ENCODE peak calls at places on chromosome 9, in ten cellular contexts. A is astrocyte, B is fibroblast of lung, I is body of pancreas, T is choroid plexus epithelial cell, D is GM12865, U is IMR-90, E is lower leg skin, G is Peyer's patch, L is fibroblast of the aortic adventitia. C is an unnamed sample.

GRCh38 chr9:114745108-114745848 is 60.6 kb downstream of the TNFSF15 start:
- DNase-seq in A (peak), B (peak), I (no peak), T (no peak), D (no peak), U (no peak), E (no peak), G (no peak), L (peak), C (peak)

GRCh38 chr9:27352457-27353188 is 55.7 kb upstream of the EQTN start:
- DNase-seq in A (no peak), B (no peak), I (no peak), T (no peak), D (peak), U (no peak), E (no peak), G (peak), L (no peak), C (no peak)

GRCh38 chr9:129026442-129027223 is 1.5 kb downstream of the SH3GLB2 start:
- DNase-seq in A (no peak), B (peak), I (peak), T (peak), D (no peak), U (peak), E (no peak), G (peak), L (peak), C (no peak)

GRCh38 chr9:110114086-110114887 is 93.7 kb downstream of the C9orf152 start:
- DNase-seq in A (no peak), B (peak), I (no peak), T (no peak), D (no peak), U (peak), E (no peak), G (no peak), L (no peak), C (no peak)

GRCh38 chr9:99694393-99694792 is 127.3 kb upstream of the NR4A3 start:
- DNase-seq in A (no peak), B (no peak), I (no peak), T (no peak), D (no peak), U (no peak), E (no peak), G (no peak), L (no peak), C (no peak)

GRCh38 chr9:14314929-14315753 is 1.2 kb upstream of the NFIB start:
- DNase-seq in A (peak), B (peak), I (peak), T (peak), D (no peak), U (peak), E (peak), G (peak), L (peak), C (peak)

GRCh38 chr9:125904155-125904841 is 157.1 kb downstream of the PBX3 start:
- DNase-seq in A (no peak), B (peak), I (no peak), T (peak), D (no peak), U (peak), E (no peak), G (no peak), L (peak), C (no peak)

GRCh38 chr9:132018957-132019405 is 60.7 kb downstream of the MED27 start:
- DNase-seq in A (peak), B (peak), I (peak), T (no peak), D (no peak), U (peak), E (no peak), G (no peak), L (peak), C (peak)

GRCh38 chr9:19675492-19675891 is 113.3 kb downstream of the SLC24A2 start:
- DNase-seq in A (no peak), B (no peak), I (no peak), T (no peak), D (no peak), U (no peak), E (no peak), G (no peak), L (no peak), C (no peak)

GRCh38 chr9:134332266-134332665 is 6.0 kb downstream of the RXRA start:
- DNase-seq in A (no peak), B (no peak), I (no peak), T (no peak), D (no peak), U (no peak), E (no peak), G (no peak), L (no peak), C (no peak)

GRCh38 chr9:137241490-137242328 is 622 bp downstream of the TUBB4B start:
- DNase-seq in A (no peak), B (peak), I (peak), T (no peak), D (peak), U (peak), E (peak), G (peak), L (peak), C (peak)

GRCh38 chr9:130262771-130263170 is 2.8 kb upstream of the HMCN2 start:
- DNase-seq in A (no peak), B (no peak), I (no peak), T (no peak), D (no peak), U (no peak), E (peak), G (peak), L (no peak), C (no peak)

GRCh38 chr9:119811030-119811429 is 441.8 kb upstream of the BRINP1 start:
- DNase-seq in A (peak), B (peak), I (no peak), T (peak), D (peak), U (peak), E (no peak), G (no peak), L (peak), C (no peak)
- H3K4me3 ChIP-seq in A (no peak), B (no peak), I (no peak), T (no peak), D (no peak), U (no peak), E (no peak), G (no peak), L (no peak), C (no peak)

GRCh38 chr9:127047971-127048370 is 74.5 kb downstream of the ANGPTL2 start:
- DNase-seq in A (no peak), B (no peak), I (no peak), T (no peak), D (no peak), U (no peak), E (peak), G (no peak), L (no peak), C (no peak)

GRCh38 chr9:127049581-127049980 is 72.9 kb downstream of the ANGPTL2 start:
- DNase-seq in A (peak), B (peak), I (no peak), T (peak), D (no peak), U (peak), E (peak), G (no peak), L (no peak), C (peak)

GRCh38 chr9:127050152-127050551 is 72.3 kb downstream of the ANGPTL2 start:
- DNase-seq in A (no peak), B (no peak), I (no peak), T (no peak), D (no peak), U (no peak), E (no peak), G (no peak), L (no peak), C (no peak)

GRCh38 chr9:127050581-127050980 is 71.9 kb downstream of the ANGPTL2 start:
- DNase-seq in A (no peak), B (no peak), I (no peak), T (peak), D (no peak), U (no peak), E (no peak), G (no peak), L (no peak), C (no peak)

DNA sequence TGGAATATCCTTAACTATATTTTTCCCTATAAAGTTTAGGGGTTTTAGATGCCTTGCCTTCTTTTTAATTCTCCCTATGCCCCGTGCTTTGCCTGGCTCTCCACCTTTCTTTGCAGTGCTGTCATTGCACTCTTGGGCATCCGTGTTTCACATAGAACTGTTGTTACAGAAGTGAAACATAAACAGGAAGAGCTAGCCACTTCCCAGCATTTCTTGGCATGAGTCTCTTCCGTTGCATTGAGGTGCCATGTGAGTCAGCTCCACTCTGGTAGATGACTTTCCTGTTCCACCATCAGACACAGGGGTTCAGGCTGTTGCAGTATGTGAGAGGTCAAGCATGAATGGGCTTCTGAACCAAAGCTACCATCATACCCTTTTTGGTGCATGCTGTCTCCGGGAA is 73.4 kb downstream of the ANGPTL2 start:
- DNase-seq in A (peak), B (peak), I (no peak), T (peak), D (peak), U (peak), E (no peak), G (peak), L (peak), C (peak)
- TF ChIP-seq CTCF in A (no peak), B (peak), I (no peak), T (peak), D (no peak), U (peak), E (no peak), G (no peak), L (peak), C (peak)

GRCh38 chr9:70043689-70044449 is at the start of gene MAMDC2:
- DNase-seq in A (peak), B (peak), I (peak), T (peak), D (no peak), U (peak), E (peak), G (peak), L (peak), C (peak)

GRCh38 chr9:70043285-70043684 is 363 bp upstream of the MAMDC2 start:
- DNase-seq in A (no peak), B (peak), I (no peak), T (no peak), D (no peak), U (no peak), E (no peak), G (no peak), L (no peak), C (no peak)

GRCh38 chr9:70044450-70045307 is 1.0 kb downstream of the MAMDC2 start:
- DNase-seq in A (peak), B (peak), I (peak), T (peak), D (no peak), U (peak), E (peak), G (no peak), L (peak), C (peak)

GRCh38 chr9:70040506-70040905 is 3.1 kb upstream of the MAMDC2 start:
- DNase-seq in A (no peak), B (no peak), I (no peak), T (no peak), D (no peak), U (no peak), E (no peak), G (no peak), L (no peak), C (peak)

DNA sequence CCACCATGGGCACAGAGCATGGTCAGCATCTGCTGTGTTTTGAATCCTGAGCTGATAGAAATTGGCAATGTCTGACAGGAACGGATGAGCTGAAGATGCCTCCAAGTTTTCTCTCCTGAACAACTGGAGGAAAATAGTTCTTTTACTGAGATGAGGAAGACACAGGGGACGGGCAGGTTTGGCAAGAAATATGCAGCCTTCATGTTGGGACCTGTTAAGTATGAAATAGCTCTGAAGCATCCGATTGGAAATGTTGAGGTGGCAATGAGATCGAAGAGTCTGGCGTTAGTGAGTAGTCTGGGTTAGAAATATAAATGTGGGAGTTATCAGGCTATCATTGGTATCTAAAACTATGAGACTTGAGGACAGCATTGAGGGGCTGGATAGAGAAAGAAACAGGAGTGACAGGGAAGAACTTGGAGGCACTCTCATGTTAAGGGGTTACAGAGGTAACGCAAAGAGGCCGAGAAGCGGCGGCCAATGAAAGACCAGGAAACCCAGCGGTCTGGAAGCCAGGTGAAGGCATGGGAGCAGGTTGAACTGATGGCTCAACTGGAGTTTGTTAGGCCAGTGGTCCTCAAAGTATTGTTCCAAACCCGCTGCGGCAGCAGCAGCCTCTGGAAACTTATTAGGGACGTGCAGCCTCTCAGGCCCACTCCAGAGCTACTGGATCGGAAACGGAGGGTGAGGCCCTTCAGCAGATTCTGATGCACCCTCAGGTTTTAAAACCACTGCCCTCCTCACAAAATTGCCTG is 1.0 kb upstream of the MAMDC2 start:
- DNase-seq in A (no peak), B (no peak), I (no peak), T (no peak), D (no peak), U (no peak), E (no peak), G (no peak), L (no peak), C (no peak)
- H3K4me3 ChIP-seq in A (no peak), B (no peak), I (no peak), T (no peak), D (no peak), U (no peak), E (no peak), G (no peak), L (no peak), C (no peak)

DNA sequence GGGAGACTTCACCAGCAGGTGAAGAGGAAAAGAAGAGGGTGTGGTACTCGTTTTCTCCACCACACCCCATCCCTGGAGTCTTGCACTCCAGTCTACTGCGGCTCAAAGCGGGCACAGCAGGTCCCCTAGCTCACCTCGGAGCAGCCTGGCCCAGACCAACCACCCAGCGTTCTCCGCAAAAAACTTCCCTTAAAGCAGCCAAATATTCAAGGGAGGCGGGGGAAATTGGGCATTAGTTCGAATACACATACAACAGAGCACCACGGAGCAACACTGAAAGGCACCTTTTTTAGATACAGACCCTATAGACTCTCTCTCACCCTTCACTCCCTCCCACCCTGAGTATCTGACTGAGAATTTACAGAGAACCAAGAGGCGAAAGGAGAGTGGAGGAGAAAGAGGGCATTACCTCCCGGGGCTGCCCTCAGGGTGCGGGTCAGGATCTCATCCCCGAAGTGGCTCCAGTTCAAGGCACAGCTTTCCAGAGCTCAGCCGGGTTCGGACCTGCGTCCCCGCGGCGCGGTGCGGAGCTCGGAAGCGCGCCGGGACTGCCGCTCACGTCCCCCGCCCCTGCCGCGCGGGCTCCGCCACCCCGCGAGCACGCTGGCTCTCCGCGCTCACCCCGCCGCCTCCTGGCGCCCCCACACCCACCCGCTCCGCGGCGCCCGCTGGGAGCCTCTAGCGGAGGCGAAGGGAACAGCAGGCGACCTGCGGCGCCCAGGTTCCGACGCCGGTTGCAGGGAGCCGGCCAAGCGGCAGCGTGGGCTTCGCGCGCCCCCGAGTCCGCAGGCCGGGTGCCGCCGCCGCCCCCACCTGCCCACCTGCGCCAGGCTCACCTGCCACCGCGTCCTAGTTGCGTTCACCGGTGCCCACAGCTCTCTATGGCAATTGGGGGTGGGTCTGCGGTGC is 1638.7 kb upstream of the C9orf72 start:
- DNase-seq in A (no peak), B (peak), I (peak), T (peak), D (peak), U (no peak), E (no peak), G (no peak), L (peak), C (peak)
- TF ChIP-seq CTCF in A (peak), B (peak), I (peak), T (peak), D (peak), U (peak), E (no peak), G (no peak), L (peak), C (peak)

DNA sequence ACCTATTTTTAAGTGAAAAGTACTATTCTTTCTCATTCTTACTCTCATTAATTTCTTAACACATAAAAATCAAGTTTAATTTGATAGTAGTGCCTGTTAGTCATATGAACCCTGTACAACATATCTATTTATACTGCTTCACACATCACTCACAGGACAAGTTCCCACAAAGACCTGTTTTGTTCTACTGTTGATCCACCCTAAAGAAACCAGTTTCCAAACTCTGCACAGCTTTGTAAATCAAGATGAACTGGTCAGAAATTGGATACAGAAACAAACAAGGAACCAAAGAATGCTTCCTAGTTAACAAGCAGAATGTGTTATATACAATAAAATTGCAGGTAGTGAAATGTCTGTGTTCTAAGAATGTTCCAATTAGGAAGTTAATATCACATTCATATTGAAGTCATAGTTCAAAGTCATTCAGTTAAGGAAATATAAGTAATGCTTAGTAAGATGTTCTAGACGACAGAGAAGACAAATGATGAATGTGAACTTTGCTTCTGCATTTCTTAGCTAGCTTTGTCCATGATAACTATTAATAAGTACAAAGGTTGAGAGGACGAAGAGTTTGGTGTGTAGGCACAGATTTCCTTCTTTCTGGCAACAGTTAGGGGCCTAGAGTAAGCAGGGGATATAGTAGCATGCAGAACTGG is 33.4 kb downstream of the C9orf85 start:
- DNase-seq in A (no peak), B (no peak), I (no peak), T (no peak), D (no peak), U (no peak), E (no peak), G (no peak), L (no peak), C (no peak)
- H3K4me3 ChIP-seq in A (no peak), B (no peak), I (no peak), T (no peak), D (no peak), U (no peak), E (no peak), G (no peak), L (no peak), C (no peak)

GRCh38 chr9:111896942-111897830 is 572 bp downstream of the UGCG start:
- DNase-seq in A (no peak), B (peak), I (no peak), T (no peak), D (no peak), U (no peak), E (peak), G (peak), L (peak), C (peak)
- TF ChIP-seq CTCF in A (no peak), B (peak), I (peak), T (no peak), D (no peak), U (peak), E (no peak), G (no peak), L (no peak), C (no peak)

GRCh38 chr9:127924736-127925444 is 5.7 kb downstream of the PIP5KL1 start:
- DNase-seq in A (no peak), B (no peak), I (no peak), T (no peak), D (no peak), U (no peak), E (no peak), G (no peak), L (no peak), C (no peak)

GRCh38 chr9:127928232-127929043 is 2.1 kb downstream of the PIP5KL1 start:
- DNase-seq in A (no peak), B (no peak), I (no peak), T (no peak), D (no peak), U (no peak), E (no peak), G (no peak), L (peak), C (no peak)

GRCh38 chr9:127925959-127926949 is 4.3 kb downstream of the PIP5KL1 start:
- DNase-seq in A (no peak), B (no peak), I (no peak), T (no peak), D (no peak), U (no peak), E (no peak), G (no peak), L (no peak), C (no peak)

GRCh38 chr9:127927457-127928231 is 2.9 kb downstream of the PIP5KL1 start:
- DNase-seq in A (no peak), B (no peak), I (peak), T (no peak), D (peak), U (no peak), E (no peak), G (peak), L (no peak), C (no peak)

GRCh38 chr9:127926961-127927456 is 3.6 kb downstream of the PIP5KL1 start:
- DNase-seq in A (no peak), B (no peak), I (no peak), T (no peak), D (no peak), U (no peak), E (no peak), G (no peak), L (no peak), C (no peak)
- H3K4me3 ChIP-seq in A (peak), B (no peak), I (no peak), T (peak), D (peak), U (no peak), E (no peak), G (peak), L (no peak), C (peak)

C was measured in fibroblast of pulmonary artery.